ENCODE peak calls at places on chromosome 13, in ten cellular contexts. One of them, this sample, is unnamed. For H3K9me3 and H3K4me1, the result is how much of the 10 kb centered on the place peaks cover.

GRCh38 chr13:109162248-109163051 is 533.0 kb downstream of the MYO16 start:
- DNase-seq in adrenal gland: no peak
- DNase-seq in HCT116: no peak
- DNase-seq in H1: no peak
- DNase-seq in CD8-positive, alpha-beta memory T cell: no peak
- DNase-seq in lower lobe of right lung: no peak
- DNase-seq in heart left ventricle: no peak
- DNase-seq in mucosa of descending colon: no peak
- DNase-seq in suprapubic skin: no peak
- DNase-seq in fibroblast of lung: no peak
- DNase-seq in this sample: no peak

GRCh38 chr13:80048802-80049201 is 292.1 kb downstream of the SPRY2 start:
- DNase-seq in adrenal gland: peak
- DNase-seq in HCT116: peak
- DNase-seq in H1: peak
- DNase-seq in CD8-positive, alpha-beta memory T cell: peak
- DNase-seq in lower lobe of right lung: peak
- DNase-seq in heart left ventricle: peak
- DNase-seq in mucosa of descending colon: peak
- DNase-seq in suprapubic skin: peak
- DNase-seq in fibroblast of lung: peak
- DNase-seq in this sample: peak

GRCh38 chr13:60623131-60623530 is 226.1 kb downstream of the TDRD3 start:
- DNase-seq in adrenal gland: no peak
- DNase-seq in HCT116: no peak
- DNase-seq in H1: no peak
- DNase-seq in CD8-positive, alpha-beta memory T cell: no peak
- DNase-seq in lower lobe of right lung: no peak
- DNase-seq in heart left ventricle: no peak
- DNase-seq in mucosa of descending colon: no peak
- DNase-seq in suprapubic skin: no peak
- DNase-seq in fibroblast of lung: no peak
- DNase-seq in this sample: no peak

GRCh38 chr13:40922437-40923040 is 96.6 kb downstream of the ELF1 start:
- DNase-seq in adrenal gland: no peak
- DNase-seq in HCT116: no peak
- DNase-seq in H1: no peak
- DNase-seq in CD8-positive, alpha-beta memory T cell: no peak
- DNase-seq in lower lobe of right lung: no peak
- DNase-seq in heart left ventricle: no peak
- DNase-seq in mucosa of descending colon: peak
- DNase-seq in suprapubic skin: no peak
- DNase-seq in fibroblast of lung: no peak
- DNase-seq in this sample: no peak

GRCh38 chr13:59715591-59715990 is 448.1 kb downstream of the DIAPH3 start:
- DNase-seq in adrenal gland: no peak
- DNase-seq in HCT116: no peak
- DNase-seq in H1: no peak
- DNase-seq in CD8-positive, alpha-beta memory T cell: no peak
- DNase-seq in lower lobe of right lung: no peak
- DNase-seq in heart left ventricle: no peak
- DNase-seq in mucosa of descending colon: no peak
- DNase-seq in suprapubic skin: no peak
- DNase-seq in fibroblast of lung: no peak
- DNase-seq in this sample: no peak

GRCh38 chr13:108494991-108495661 is 134.3 kb upstream of the MYO16 start:
- DNase-seq in adrenal gland: no peak
- DNase-seq in HCT116: no peak
- DNase-seq in H1: no peak
- DNase-seq in CD8-positive, alpha-beta memory T cell: no peak
- DNase-seq in lower lobe of right lung: no peak
- DNase-seq in heart left ventricle: no peak
- DNase-seq in mucosa of descending colon: no peak
- DNase-seq in suprapubic skin: no peak
- DNase-seq in fibroblast of lung: no peak
- DNase-seq in this sample: no peak

GRCh38 chr13:73368608-73369007 is 309.8 kb downstream of the KLF5 start:
- DNase-seq in adrenal gland: no peak
- DNase-seq in HCT116: no peak
- DNase-seq in H1: no peak
- DNase-seq in CD8-positive, alpha-beta memory T cell: no peak
- DNase-seq in lower lobe of right lung: no peak
- DNase-seq in heart left ventricle: no peak
- DNase-seq in mucosa of descending colon: no peak
- DNase-seq in suprapubic skin: no peak
- DNase-seq in fibroblast of lung: no peak
- DNase-seq in this sample: no peak

GRCh38 chr13:99467764-99468163 is 33.5 kb upstream of the TM9SF2 start:
- DNase-seq in adrenal gland: no peak
- DNase-seq in HCT116: no peak
- DNase-seq in H1: no peak
- DNase-seq in CD8-positive, alpha-beta memory T cell: no peak
- DNase-seq in lower lobe of right lung: no peak
- DNase-seq in heart left ventricle: no peak
- DNase-seq in mucosa of descending colon: no peak
- DNase-seq in suprapubic skin: no peak
- DNase-seq in fibroblast of lung: peak
- DNase-seq in this sample: no peak

GRCh38 chr13:50222569-50223332 is 207.5 kb downstream of the KCNRG start:
- DNase-seq in adrenal gland: peak
- DNase-seq in HCT116: no peak
- DNase-seq in H1: no peak
- DNase-seq in CD8-positive, alpha-beta memory T cell: no peak
- DNase-seq in lower lobe of right lung: peak
- DNase-seq in heart left ventricle: peak
- DNase-seq in mucosa of descending colon: peak
- DNase-seq in suprapubic skin: peak
- DNase-seq in fibroblast of lung: peak
- DNase-seq in this sample: peak

GRCh38 chr13:59266478-59267063 is 897.2 kb downstream of the DIAPH3 start:
- DNase-seq in adrenal gland: no peak
- DNase-seq in HCT116: no peak
- DNase-seq in H1: no peak
- DNase-seq in CD8-positive, alpha-beta memory T cell: no peak
- DNase-seq in lower lobe of right lung: no peak
- DNase-seq in heart left ventricle: no peak
- DNase-seq in mucosa of descending colon: no peak
- DNase-seq in suprapubic skin: no peak
- DNase-seq in fibroblast of lung: peak
- DNase-seq in this sample: no peak

GRCh38 chr13:28488376-28489005 is 6.4 kb downstream of the FLT1 start:
- DNase-seq in adrenal gland: no peak
- DNase-seq in HCT116: no peak
- DNase-seq in H1: no peak
- DNase-seq in CD8-positive, alpha-beta memory T cell: no peak
- DNase-seq in lower lobe of right lung: no peak
- DNase-seq in heart left ventricle: no peak
- DNase-seq in mucosa of descending colon: no peak
- DNase-seq in suprapubic skin: no peak
- DNase-seq in fibroblast of lung: no peak
- DNase-seq in this sample: no peak

GRCh38 chr13:105997436-105998232 is 537.8 kb downstream of the EFNB2 start:
- DNase-seq in adrenal gland: no peak
- DNase-seq in HCT116: no peak
- DNase-seq in H1: no peak
- DNase-seq in CD8-positive, alpha-beta memory T cell: no peak
- DNase-seq in lower lobe of right lung: no peak
- DNase-seq in heart left ventricle: no peak
- DNase-seq in mucosa of descending colon: no peak
- DNase-seq in suprapubic skin: no peak
- DNase-seq in fibroblast of lung: peak
- DNase-seq in this sample: peak

GRCh38 chr13:28463481-28463880 is 31.4 kb downstream of the FLT1 start:
- DNase-seq in adrenal gland: no peak
- DNase-seq in HCT116: no peak
- DNase-seq in H1: no peak
- DNase-seq in CD8-positive, alpha-beta memory T cell: no peak
- DNase-seq in lower lobe of right lung: no peak
- DNase-seq in heart left ventricle: no peak
- DNase-seq in mucosa of descending colon: no peak
- DNase-seq in suprapubic skin: no peak
- DNase-seq in fibroblast of lung: no peak
- DNase-seq in this sample: no peak

GRCh38 chr13:97321616-97322321 is 99.6 kb downstream of the MBNL2 start:
- DNase-seq in adrenal gland: no peak
- DNase-seq in HCT116: no peak
- DNase-seq in H1: no peak
- DNase-seq in CD8-positive, alpha-beta memory T cell: no peak
- DNase-seq in lower lobe of right lung: no peak
- DNase-seq in heart left ventricle: no peak
- DNase-seq in mucosa of descending colon: no peak
- DNase-seq in suprapubic skin: no peak
- DNase-seq in fibroblast of lung: no peak
- DNase-seq in this sample: no peak

GRCh38 chr13:90690458-90691063 is 656.9 kb upstream of the MIR17HG start:
- DNase-seq in adrenal gland: no peak
- DNase-seq in HCT116: no peak
- DNase-seq in H1: no peak
- DNase-seq in CD8-positive, alpha-beta memory T cell: no peak
- DNase-seq in lower lobe of right lung: no peak
- DNase-seq in heart left ventricle: no peak
- DNase-seq in mucosa of descending colon: no peak
- DNase-seq in suprapubic skin: no peak
- DNase-seq in fibroblast of lung: peak
- DNase-seq in this sample: no peak

GRCh38 chr13:57925250-57925649 is 293.7 kb downstream of the PCDH17 start:
- DNase-seq in adrenal gland: no peak
- DNase-seq in HCT116: no peak
- DNase-seq in H1: no peak
- DNase-seq in CD8-positive, alpha-beta memory T cell: no peak
- DNase-seq in lower lobe of right lung: no peak
- DNase-seq in heart left ventricle: no peak
- DNase-seq in mucosa of descending colon: no peak
- DNase-seq in suprapubic skin: no peak
- DNase-seq in fibroblast of lung: peak
- DNase-seq in this sample: no peak
- H3K9me3 ChIP-seq in adrenal gland: under half
- H3K9me3 ChIP-seq in HCT116: under half
- H3K9me3 ChIP-seq in H1: under half
- H3K9me3 ChIP-seq in CD8-positive, alpha-beta memory T cell: under half
- H3K9me3 ChIP-seq in lower lobe of right lung: under half
- H3K9me3 ChIP-seq in heart left ventricle: under half
- H3K9me3 ChIP-seq in mucosa of descending colon: under half
- H3K9me3 ChIP-seq in suprapubic skin: under half
- H3K9me3 ChIP-seq in fibroblast of lung: under half
- H3K9me3 ChIP-seq in this sample: under half

DNA sequence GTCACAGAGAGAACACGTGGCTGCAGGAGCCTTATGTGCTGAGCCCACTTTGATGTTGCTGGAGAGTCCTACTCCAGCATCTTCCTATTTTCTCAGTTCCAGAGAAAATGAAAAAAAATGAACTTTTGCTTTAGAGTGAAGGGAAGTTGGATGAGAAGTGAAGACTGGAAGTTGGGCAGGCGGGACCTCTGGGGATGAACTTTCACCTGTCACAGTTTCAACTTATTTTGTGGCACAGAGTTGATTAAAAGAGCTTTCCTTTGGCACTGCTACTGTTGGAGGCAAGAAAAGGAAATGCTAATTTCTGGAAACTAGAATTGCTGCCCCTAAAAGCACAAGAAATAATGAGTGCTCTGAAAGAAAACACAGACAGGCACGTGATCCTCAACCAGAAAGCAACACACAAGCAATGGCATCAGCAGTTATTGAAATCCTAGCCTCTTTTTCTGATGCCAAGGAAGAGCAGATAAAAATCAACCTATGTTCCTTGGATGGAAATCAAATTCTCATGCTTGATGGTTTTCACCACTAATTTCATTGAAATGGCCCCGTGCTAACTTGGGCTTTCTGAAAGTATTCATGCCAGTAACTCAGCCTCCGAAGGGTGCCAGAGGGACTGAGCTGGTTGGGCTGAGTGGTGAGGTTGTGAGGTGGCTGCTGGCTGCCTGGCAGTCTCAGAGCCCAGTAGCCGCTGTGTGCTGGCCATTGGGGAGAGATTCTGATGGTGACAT is 309.5 kb downstream of the DCT start:
- DNase-seq in adrenal gland: no peak
- DNase-seq in HCT116: no peak
- DNase-seq in H1: no peak
- DNase-seq in CD8-positive, alpha-beta memory T cell: no peak
- DNase-seq in lower lobe of right lung: no peak
- DNase-seq in heart left ventricle: peak
- DNase-seq in mucosa of descending colon: no peak
- DNase-seq in suprapubic skin: no peak
- DNase-seq in fibroblast of lung: peak
- DNase-seq in this sample: no peak
- H3K4me3 ChIP-seq in adrenal gland: no peak
- H3K4me3 ChIP-seq in HCT116: no peak
- H3K4me3 ChIP-seq in H1: no peak
- H3K4me3 ChIP-seq in CD8-positive, alpha-beta memory T cell: no peak
- H3K4me3 ChIP-seq in lower lobe of right lung: no peak
- H3K4me3 ChIP-seq in heart left ventricle: no peak
- H3K4me3 ChIP-seq in mucosa of descending colon: no peak
- H3K4me3 ChIP-seq in suprapubic skin: no peak
- H3K4me3 ChIP-seq in fibroblast of lung: no peak
- H3K4me3 ChIP-seq in this sample: no peak

GRCh38 chr13:112765734-112766133 is 75.9 kb downstream of the ATP11A start:
- DNase-seq in adrenal gland: no peak
- DNase-seq in HCT116: no peak
- DNase-seq in H1: no peak
- DNase-seq in CD8-positive, alpha-beta memory T cell: no peak
- DNase-seq in lower lobe of right lung: no peak
- DNase-seq in heart left ventricle: no peak
- DNase-seq in mucosa of descending colon: no peak
- DNase-seq in suprapubic skin: no peak
- DNase-seq in fibroblast of lung: no peak
- DNase-seq in this sample: no peak
- H3K4me1 ChIP-seq in adrenal gland: under half
- H3K4me1 ChIP-seq in HCT116: under half
- H3K4me1 ChIP-seq in H1: under half
- H3K4me1 ChIP-seq in CD8-positive, alpha-beta memory T cell: under half
- H3K4me1 ChIP-seq in lower lobe of right lung: half or more
- H3K4me1 ChIP-seq in heart left ventricle: under half
- H3K4me1 ChIP-seq in mucosa of descending colon: under half
- H3K4me1 ChIP-seq in suprapubic skin: under half
- H3K4me1 ChIP-seq in fibroblast of lung: under half
- H3K4me1 ChIP-seq in this sample: under half

DNA sequence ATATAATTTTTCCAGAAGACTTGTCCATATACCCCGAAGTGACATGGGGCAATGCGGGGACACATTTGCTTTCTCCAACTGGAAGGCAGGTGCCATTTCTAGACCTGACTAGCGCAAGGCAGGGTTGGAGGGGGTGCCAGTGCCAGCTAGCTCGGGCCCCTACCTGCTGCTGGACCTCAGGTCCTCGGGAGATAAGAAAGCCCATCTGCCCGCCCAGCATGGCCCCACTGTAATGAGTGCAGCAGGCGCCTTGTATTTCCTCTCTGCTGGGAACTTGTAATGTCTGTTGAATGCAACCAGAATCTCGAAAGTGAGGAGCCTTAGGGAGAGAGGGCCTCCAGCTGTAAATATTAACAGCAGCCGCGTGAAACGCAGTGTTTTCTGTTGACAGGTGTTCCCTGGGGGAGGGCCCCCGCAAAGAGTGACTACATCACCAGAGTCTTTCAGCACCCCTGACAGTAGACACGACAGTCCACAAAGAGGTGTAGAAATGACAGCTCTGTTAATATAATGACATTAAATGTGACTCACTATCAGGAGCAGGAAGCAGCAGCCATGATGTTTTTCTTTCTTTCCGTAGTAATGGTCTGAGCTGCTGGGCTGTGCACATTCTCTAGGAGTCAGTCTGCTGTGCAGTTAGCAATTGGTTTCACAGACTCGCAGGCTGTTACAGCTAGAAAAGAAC is 58.8 kb upstream of the WASF3 start:
- DNase-seq in adrenal gland: no peak
- DNase-seq in HCT116: no peak
- DNase-seq in H1: no peak
- DNase-seq in CD8-positive, alpha-beta memory T cell: no peak
- DNase-seq in lower lobe of right lung: no peak
- DNase-seq in heart left ventricle: no peak
- DNase-seq in mucosa of descending colon: no peak
- DNase-seq in suprapubic skin: no peak
- DNase-seq in fibroblast of lung: peak
- DNase-seq in this sample: peak
- H3K9me3 ChIP-seq in adrenal gland: under half
- H3K9me3 ChIP-seq in HCT116: under half
- H3K9me3 ChIP-seq in H1: under half
- H3K9me3 ChIP-seq in CD8-positive, alpha-beta memory T cell: under half
- H3K9me3 ChIP-seq in lower lobe of right lung: under half
- H3K9me3 ChIP-seq in heart left ventricle: under half
- H3K9me3 ChIP-seq in mucosa of descending colon: under half
- H3K9me3 ChIP-seq in suprapubic skin: under half
- H3K9me3 ChIP-seq in fibroblast of lung: under half
- H3K9me3 ChIP-seq in this sample: under half